ENCODE peak calls at places on chromosomes 2 and 18, in four cellular contexts. U, W, I and Q are unnamed samples.

GRCh38 chr18:39057423-39058057 is 1491.9 kb upstream of the CELF4 start:
- DNase-seq in U (no peak), W (no peak), I (no peak), Q (no peak)

GRCh38 chr2:28319118-28320008 is 73.3 kb upstream of the FOSL2 start:
- DNase-seq in U (no peak), W (peak), I (no peak), Q (no peak)

GRCh38 chr18:61602836-61603235 is 269.6 kb downstream of the CDH20 start:
- DNase-seq in U (no peak), W (no peak), I (no peak), Q (no peak)

GRCh38 chr2:60925994-60926750 is 44.8 kb downstream of the REL start:
- DNase-seq in U (no peak), W (peak), I (no peak), Q (no peak)

GRCh38 chr2:241804326-241805276 is 4.4 kb upstream of the NEU4 start:
- DNase-seq in U (peak), W (peak), I (no peak), Q (no peak)

GRCh38 chr18:65811307-65811706 is 60.5 kb downstream of the CDH7 start:
- DNase-seq in U (no peak), W (no peak), I (no peak), Q (no peak)

GRCh38 chr2:27494284-27494943 is 586 bp downstream of the FNDC4 start:
- DNase-seq in U (peak), W (peak), I (no peak), Q (peak)

GRCh38 chr2:125491663-125492062 is 1164.3 kb upstream of the GYPC start:
- DNase-seq in U (no peak), W (no peak), I (no peak), Q (no peak)

GRCh38 chr2:132270981-132271546 is 109.3 kb upstream of the ANKRD30BL start:
- DNase-seq in U (no peak), W (no peak), I (no peak), Q (no peak)

GRCh38 chr2:237692601-237693079 is 65.3 kb downstream of the LRRFIP1 start:
- DNase-seq in U (no peak), W (no peak), I (no peak), Q (no peak)

GRCh38 chr2:234703258-234703657 is 206.4 kb upstream of the ARL4C start:
- DNase-seq in U (no peak), W (no peak), I (no peak), Q (no peak)

GRCh38 chr18:6257950-6258349 is 156.8 kb downstream of the L3MBTL4 start:
- DNase-seq in U (no peak), W (peak), I (no peak), Q (peak)

GRCh38 chr2:225040862-225041209 is 1.4 kb downstream of the DOCK10 start:
- DNase-seq in U (no peak), W (no peak), I (no peak), Q (peak)

GRCh38 chr2:25794544-25795276 is 83.6 kb downstream of the ASXL2 start:
- DNase-seq in U (no peak), W (no peak), I (peak), Q (no peak)

GRCh38 chr2:101011152-101011551 is 9.1 kb downstream of the RPL31 start:
- DNase-seq in U (no peak), W (no peak), I (no peak), Q (no peak)

GRCh38 chr2:45543257-45543656 is 67.8 kb downstream of the SRBD1 start:
- DNase-seq in U (no peak), W (no peak), I (no peak), Q (no peak)

GRCh38 chr18:38115201-38115600 is 549.6 kb upstream of the CELF4 start:
- DNase-seq in U (no peak), W (no peak), I (no peak), Q (no peak)

GRCh38 chr2:120396519-120397361 is 50.8 kb downstream of the INHBB start:
- DNase-seq in U (no peak), W (no peak), I (no peak), Q (no peak)
- TF ChIP-seq CBFB in U (no peak), W (no peak), I (no peak), Q (no peak)

DNA sequence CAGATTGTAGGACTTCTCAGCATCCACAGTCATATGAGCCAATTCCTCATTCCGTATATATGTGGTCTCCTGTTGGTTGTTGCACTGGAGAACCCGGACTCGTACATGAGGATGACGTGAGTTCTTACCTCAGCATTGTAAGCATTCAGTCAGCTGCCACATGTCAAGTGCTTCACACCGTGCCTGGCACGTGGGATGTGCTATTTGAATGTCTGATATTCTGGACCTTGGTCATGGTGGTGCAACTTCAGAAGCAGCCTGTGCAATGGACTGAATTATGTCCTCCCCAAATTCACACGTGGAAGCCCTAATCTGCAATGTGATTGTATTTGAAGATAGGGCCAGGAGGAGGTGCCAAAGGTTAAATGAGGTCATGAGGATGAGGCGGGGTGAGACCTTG is 32.1 kb downstream of the PTGR3 start:
- DNase-seq in U (no peak), W (no peak), I (no peak), Q (no peak)
- TF ChIP-seq CBFB in U (no peak), W (no peak), I (no peak), Q (no peak)

DNA sequence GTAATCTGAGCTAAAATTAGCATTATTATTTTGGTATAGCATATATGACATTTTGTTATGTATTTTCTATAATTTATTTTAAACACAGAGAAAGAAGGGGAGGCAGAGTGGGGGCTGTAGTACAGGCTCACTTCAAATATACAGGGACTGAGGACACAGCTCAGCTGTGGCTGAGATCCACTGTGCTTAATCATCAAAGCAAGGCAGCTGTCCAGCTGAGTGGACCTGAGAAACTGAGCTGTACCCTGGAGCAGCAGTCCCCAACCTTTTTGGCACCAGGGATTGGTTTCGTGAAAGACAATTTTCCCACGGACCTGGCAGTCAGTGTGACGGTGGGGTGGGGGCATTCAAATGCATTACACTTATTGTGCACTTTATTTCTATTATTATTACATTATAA is 687.2 kb downstream of the RNF144A start:
- DNase-seq in U (no peak), W (no peak), I (no peak), Q (no peak)
- TF ChIP-seq CBFB in U (no peak), W (no peak), I (no peak), Q (no peak)

GRCh38 chr18:12296087-12296403 is 12.0 kb upstream of the TUBB6 start:
- DNase-seq in U (no peak), W (no peak), I (no peak), Q (no peak)
- TF ChIP-seq CBFB in U (no peak), W (no peak), I (no peak), Q (no peak)

DNA sequence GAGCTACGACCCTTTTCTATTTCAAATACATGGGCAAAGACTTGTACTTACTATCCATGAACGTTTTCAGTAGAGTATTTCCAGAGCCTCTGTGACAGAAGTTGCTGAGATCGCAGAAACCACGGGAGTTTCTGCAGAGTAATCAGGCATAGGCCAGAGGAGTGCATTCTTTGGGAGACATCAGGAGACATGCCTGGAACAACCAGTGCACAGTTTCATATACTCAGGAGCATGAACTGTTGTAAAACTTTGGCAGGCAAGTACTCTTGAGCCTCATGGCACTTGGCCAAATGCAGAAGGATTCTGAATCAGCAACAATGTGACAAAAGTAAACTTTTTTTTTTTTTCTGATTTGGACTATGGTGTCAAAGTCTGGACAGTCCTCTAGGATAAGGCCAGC is 307.1 kb downstream of the GRB14 start:
- DNase-seq in U (no peak), W (no peak), I (no peak), Q (no peak)
- TF ChIP-seq CBFB in U (no peak), W (no peak), I (no peak), Q (no peak)